ENCODE peak calls at places on chromosomes 5 and 9, in seven cellular contexts. H is sigmoid colon; P is stromal cell of bone marrow; K is fibroblast of mammary gland; Q is stimulated activated CD4-positive, alpha-beta T cell treated with anti-CD3 and anti-CD28 coated beads, Interleukin-2, amount 100 ng/mL, for 48 hours; D is activated CD4-positive, alpha-beta T cell treated with anti-CD3 and anti-CD28 coated beads for 24 hours; T is psoas muscle. S is an unnamed sample.

GRCh38 chr5:72109625-72110024 is 2.4 kb downstream of the MAP1B start:
- DNase-seq in H (no peak), P (no peak), K (peak), Q (no peak), D (no peak), T (no peak), S (no peak)

GRCh38 chr9:37574241-37574721 is 1.9 kb downstream of the FBXO10 start:
- DNase-seq in H (no peak), P (peak), K (peak), Q (no peak), D (no peak), T (no peak), S (no peak)

GRCh38 chr5:82073179-82073578 is 101.4 kb downstream of the ATG10 start:
- DNase-seq in H (no peak), P (no peak), K (peak), Q (no peak), D (no peak), T (no peak), S (no peak)

GRCh38 chr5:136005371-136005770 is 23.4 kb upstream of the TGFBI start:
- DNase-seq in H (no peak), P (no peak), K (no peak), Q (no peak), D (no peak), T (no peak), S (no peak)

GRCh38 chr9:127090341-127090985 is 32.0 kb downstream of the ANGPTL2 start:
- DNase-seq in H (peak), P (no peak), K (no peak), Q (no peak), D (no peak), T (no peak), S (no peak)

GRCh38 chr5:54552446-54552845 is 34.9 kb downstream of the SNX18 start:
- DNase-seq in H (no peak), P (no peak), K (no peak), Q (no peak), D (no peak), T (no peak), S (no peak)

GRCh38 chr9:85230081-85230480 is 511.7 kb downstream of the AGTPBP1 start:
- DNase-seq in H (no peak), P (no peak), K (no peak), Q (no peak), D (no peak), T (no peak), S (no peak)

GRCh38 chr9:104276709-104277245 is 182.7 kb downstream of the SMC2 start:
- DNase-seq in H (no peak), P (peak), K (peak), Q (no peak), D (no peak), T (no peak), S (no peak)

GRCh38 chr5:139650689-139651501 is 2.7 kb downstream of the CXXC5 start:
- DNase-seq in H (peak), P (no peak), K (no peak), Q (no peak), D (no peak), T (peak), S (peak)

GRCh38 chr5:68285075-68285827 is 69.7 kb downstream of the PIK3R1 start:
- DNase-seq in H (no peak), P (no peak), K (no peak), Q (no peak), D (no peak), T (no peak), S (no peak)

GRCh38 chr9:27572566-27572917 is 739 bp downstream of the C9orf72 start:
- DNase-seq in H (peak), P (peak), K (peak), Q (no peak), D (no peak), T (no peak), S (no peak)

GRCh38 chr5:137667341-137667740 is 68.5 kb downstream of the KLHL3 start:
- DNase-seq in H (no peak), P (no peak), K (no peak), Q (no peak), D (no peak), T (no peak), S (no peak)

GRCh38 chr5:81948349-81948748 is 23.5 kb upstream of the ATG10 start:
- DNase-seq in H (no peak), P (peak), K (peak), Q (no peak), D (no peak), T (no peak), S (peak)

GRCh38 chr9:89922099-89922498 is 317.3 kb downstream of the GADD45G start:
- DNase-seq in H (no peak), P (no peak), K (no peak), Q (no peak), D (no peak), T (no peak), S (peak)

GRCh38 chr9:14722391-14723035 is at the start of gene CER1:
- DNase-seq in H (no peak), P (no peak), K (no peak), Q (no peak), D (no peak), T (no peak), S (no peak)

GRCh38 chr5:53006920-53007890 is 18.1 kb downstream of the ITGA2 start:
- DNase-seq in H (no peak), P (no peak), K (no peak), Q (no peak), D (no peak), T (no peak), S (no peak)

GRCh38 chr5:95817430-95817829 is 5.1 kb downstream of the GLRX start:
- DNase-seq in H (no peak), P (no peak), K (peak), Q (no peak), D (no peak), T (peak), S (no peak)

GRCh38 chr9:93620041-93620506 is 43.7 kb downstream of the PHF2 start:
- DNase-seq in H (peak), P (no peak), K (no peak), Q (no peak), D (no peak), T (no peak), S (no peak)

GRCh38 chr5:122705876-122706275 is 69.0 kb upstream of the SNX2 start:
- DNase-seq in H (no peak), P (no peak), K (no peak), Q (no peak), D (no peak), T (no peak), S (no peak)

GRCh38 chr5:133336121-133336968 is 276.0 kb downstream of the FSTL4 start:
- DNase-seq in H (no peak), P (no peak), K (no peak), Q (no peak), D (no peak), T (no peak), S (no peak)

GRCh38 chr5:174433098-174433497 is 291.3 kb upstream of the MSX2 start:
- DNase-seq in H (no peak), P (no peak), K (no peak), Q (no peak), D (no peak), T (no peak), S (no peak)

GRCh38 chr9:31854187-31854586 is 530.3 kb upstream of the ACO1 start:
- DNase-seq in H (no peak), P (no peak), K (no peak), Q (no peak), D (no peak), T (no peak), S (no peak)

GRCh38 chr5:83927140-83927733 is 206.6 kb upstream of the HAPLN1 start:
- DNase-seq in H (peak), P (peak), K (peak), Q (peak), D (peak), T (peak), S (peak)

GRCh38 chr5:109191153-109191558 is 218.6 kb downstream of the PJA2 start:
- DNase-seq in H (no peak), P (peak), K (peak), Q (no peak), D (no peak), T (no peak), S (no peak)

GRCh38 chr9:17613723-17614122 is 34.9 kb downstream of the SH3GL2 start:
- DNase-seq in H (no peak), P (peak), K (peak), Q (no peak), D (no peak), T (no peak), S (no peak)

GRCh38 chr9:104984994-104985393 is 57.0 kb upstream of the ABCA1 start:
- DNase-seq in H (no peak), P (no peak), K (no peak), Q (no peak), D (no peak), T (no peak), S (no peak)

GRCh38 chr9:122051401-122052346 is 41.4 kb downstream of the TTLL11 start:
- DNase-seq in H (no peak), P (peak), K (peak), Q (peak), D (peak), T (no peak), S (no peak)

GRCh38 chr9:123169926-123170325 is 98.5 kb downstream of the STRBP start:
- DNase-seq in H (no peak), P (no peak), K (no peak), Q (no peak), D (no peak), T (no peak), S (no peak)